ENCODE peak calls at places on chromosomes 6 and 20, in nine cellular contexts. B is HepG2; C is heart left ventricle; Y is upper lobe of right lung; N is SJCRH30; Q is CD8-positive, alpha-beta memory T cell; F is ovary; W is MM.1S; S is GM23338. P is an unnamed sample.

GRCh38 chr6:6227896-6228295 is 92.6 kb downstream of the F13A1 start:
- DNase-seq in Q (no peak), B (no peak), Y (no peak), C (no peak), S (no peak), N (no peak), W (no peak), F (no peak), P (no peak)

GRCh38 chr6:105691971-105692370 is 289.1 kb upstream of the PREP start:
- DNase-seq in Y (no peak), B (no peak), Q (no peak), C (no peak), W (no peak), S (no peak), F (no peak), N (no peak), P (no peak)

GRCh38 chr6:20800653-20801052 is 266.4 kb downstream of the CDKAL1 start:
- DNase-seq in F (no peak), S (no peak), W (no peak), B (no peak), Q (no peak), Y (no peak), C (no peak), N (no peak), P (no peak)

GRCh38 chr6:54698974-54699373 is 147.6 kb upstream of the FAM83B start:
- DNase-seq in W (no peak), B (no peak), N (no peak), Y (no peak), F (no peak), Q (no peak), C (no peak), S (no peak), P (no peak)

GRCh38 chr20:57938158-57939108 is 228.6 kb upstream of the PMEPA1 start:
- DNase-seq in W (no peak), C (no peak), Q (no peak), S (peak; percentile 37), F (no peak), Y (no peak), B (no peak), N (no peak), P (no peak)

GRCh38 chr6:22221630-22222029 is 75.2 kb downstream of the PRL start:
- DNase-seq in Y (no peak), F (no peak), C (no peak), B (no peak), Q (no peak), N (no peak), W (no peak), S (peak; percentile 63), P (no peak)

GRCh38 chr20:22776369-22776768 is 192.0 kb upstream of the FOXA2 start:
- DNase-seq in Q (no peak), W (no peak), Y (no peak), N (no peak), S (no peak), C (no peak), B (no peak), F (no peak), P (no peak)

GRCh38 chr20:6612615-6612917 is 154.9 kb upstream of the BMP2 start:
- DNase-seq in S (no peak), Y (no peak), Q (no peak), B (no peak), F (no peak), N (no peak), W (no peak), C (no peak), P (no peak)

GRCh38 chr20:22579119-22579427 is 5.3 kb downstream of the FOXA2 start:
- DNase-seq in Q (no peak), S (peak; percentile 96), C (no peak), W (no peak), Y (no peak), B (no peak), F (no peak), N (no peak), P (no peak)

GRCh38 chr6:19837511-19838441 is 606 bp downstream of the ID4 start:
- DNase-seq in B (peak; percentile 21), S (peak; percentile 62), Q (no peak), Y (peak; percentile 80), F (peak; percentile 56), W (no peak), N (peak; percentile 5), C (peak; percentile 69), P (no peak)

GRCh38 chr6:135323202-135323668 is 142.1 kb downstream of the MYB start:
- DNase-seq in W (peak; percentile 12), N (no peak), S (no peak), C (no peak), F (no peak), B (no peak), Q (no peak), Y (no peak), P (no peak)

GRCh38 chr6:94636780-94637385 is 940.5 kb upstream of the MANEA start:
- DNase-seq in N (peak; percentile 35), F (no peak), C (no peak), B (peak; percentile 32), Q (no peak), W (no peak), Y (no peak), S (peak; percentile 67), P (peak; percentile 17)

GRCh38 chr6:87944541-87944954 is 103.1 kb upstream of the SPACA1 start:
- DNase-seq in S (peak; percentile 31), F (no peak), C (peak; percentile 77), W (no peak), Y (peak; percentile 70), Q (no peak), B (peak; percentile 71), N (peak; percentile 74), P (peak; percentile 32)

GRCh38 chr6:101818056-101818455 is 424.5 kb downstream of the GRIK2 start:
- DNase-seq in F (no peak), Y (no peak), N (no peak), C (no peak), B (no peak), W (no peak), Q (no peak), S (no peak), P (no peak)

GRCh38 chr20:59363094-59363493 is 62.7 kb downstream of the EDN3 start:
- DNase-seq in N (no peak), C (no peak), W (no peak), Q (no peak), F (no peak), S (no peak), B (no peak), Y (no peak), P (no peak)

GRCh38 chr20:49132995-49133451 is 55.1 kb downstream of the STAU1 start:
- DNase-seq in S (peak; percentile 79), C (no peak), Y (no peak), B (peak; percentile 83), W (peak; percentile 62), F (peak; percentile 46), Q (no peak), N (no peak), P (peak; percentile 18)

GRCh38 chr6:132960720-132961119 is 146.4 kb downstream of the RPS12 start:
- DNase-seq in B (no peak), F (no peak), Y (no peak), W (no peak), Q (no peak), S (no peak), N (no peak), C (no peak), P (no peak)

DNA sequence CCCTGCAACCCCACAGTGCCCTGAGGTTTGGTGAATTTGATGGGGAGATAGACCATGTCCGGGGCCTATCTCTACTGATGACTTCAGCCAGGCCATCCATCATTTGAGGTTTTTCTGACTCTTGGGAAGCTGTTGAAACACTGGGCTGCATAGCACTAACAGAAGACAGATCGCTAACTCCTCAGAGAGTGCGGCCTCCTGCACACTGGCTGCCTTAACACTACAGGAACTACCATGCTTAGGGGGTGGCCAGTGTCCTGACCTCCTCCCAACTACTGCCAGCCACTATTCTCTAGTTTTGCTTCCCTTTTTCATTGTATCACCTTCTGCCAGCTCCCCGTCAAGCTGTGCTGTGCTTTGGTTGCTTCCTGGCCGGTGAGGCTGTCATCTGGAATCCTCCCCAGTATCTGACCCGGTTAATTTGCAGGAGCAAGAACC is 57.1 kb upstream of the TRAF3IP2 start:
- DNase-seq in S (no peak), N (no peak), W (no peak), F (no peak), B (no peak), Q (no peak), C (no peak), Y (no peak), P (no peak)
- H3K4me3 ChIP-seq in S (peak overlapping the region; percentile 38), N (no peak overlapping the region), W (no peak overlapping the region), F (no peak overlapping the region), B (no peak overlapping the region), Q (no peak overlapping the region), C (no peak overlapping the region), Y (no peak overlapping the region), P (no peak overlapping the region)

GRCh38 chr6:16669227-16669626 is 92.0 kb downstream of the ATXN1 start:
- DNase-seq in B (peak; percentile 33), Q (peak; percentile 84), N (no peak), W (peak; percentile 66), Y (no peak), F (no peak), S (no peak), C (no peak), P (no peak)
- H3K27ac ChIP-seq in B (peak overlapping the region; percentile 19), Q (peak overlapping the region; percentile 7), N (no peak overlapping the region), W (peak overlapping the region; percentile 54), Y (no peak overlapping the region), F (no peak overlapping the region), S (no peak overlapping the region), C (no peak overlapping the region), P (peak overlapping the region; percentile 6)

DNA sequence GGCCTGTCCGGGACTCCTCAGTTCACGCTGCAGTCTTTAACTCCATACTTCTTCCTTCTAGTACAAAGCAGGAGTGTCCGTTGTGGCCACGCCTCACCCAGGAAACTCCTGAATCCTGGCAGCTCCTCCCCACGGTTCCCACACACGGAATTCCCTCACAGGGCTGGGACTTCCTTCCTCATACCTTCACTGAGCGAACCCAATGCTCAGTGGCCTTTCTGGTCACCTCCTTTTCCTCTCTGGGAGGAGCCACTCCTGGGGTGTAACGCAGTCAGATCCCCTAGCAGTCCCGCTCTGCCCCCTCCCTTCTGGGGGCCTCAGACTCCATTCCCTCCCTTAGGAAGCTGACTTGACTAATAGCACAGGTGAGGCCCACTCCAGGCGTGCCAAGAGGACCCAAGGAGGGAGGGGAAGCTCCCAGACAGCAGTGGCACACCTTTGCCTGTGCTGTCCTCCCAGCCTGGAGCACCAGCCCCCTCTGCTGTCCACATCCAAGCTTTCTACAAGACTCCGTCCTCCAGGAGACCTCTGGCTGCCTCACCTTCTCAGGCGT is at the start of gene SLC52A3:
- DNase-seq in W (no peak), C (no peak), B (peak; percentile 36), F (no peak), Q (no peak), S (peak; percentile 80), N (no peak), Y (peak; percentile 78), P (no peak)
- H3K4me3 ChIP-seq in W (no peak within 1 kb of the TSS), C (peak within 1 kb of the TSS; percentile 52), B (no peak within 1 kb of the TSS), F (no peak within 1 kb of the TSS), Q (no peak within 1 kb of the TSS), S (no peak within 1 kb of the TSS), N (no peak within 1 kb of the TSS), Y (peak within 1 kb of the TSS; percentile 34), P (peak within 1 kb of the TSS; percentile 62)

DNA sequence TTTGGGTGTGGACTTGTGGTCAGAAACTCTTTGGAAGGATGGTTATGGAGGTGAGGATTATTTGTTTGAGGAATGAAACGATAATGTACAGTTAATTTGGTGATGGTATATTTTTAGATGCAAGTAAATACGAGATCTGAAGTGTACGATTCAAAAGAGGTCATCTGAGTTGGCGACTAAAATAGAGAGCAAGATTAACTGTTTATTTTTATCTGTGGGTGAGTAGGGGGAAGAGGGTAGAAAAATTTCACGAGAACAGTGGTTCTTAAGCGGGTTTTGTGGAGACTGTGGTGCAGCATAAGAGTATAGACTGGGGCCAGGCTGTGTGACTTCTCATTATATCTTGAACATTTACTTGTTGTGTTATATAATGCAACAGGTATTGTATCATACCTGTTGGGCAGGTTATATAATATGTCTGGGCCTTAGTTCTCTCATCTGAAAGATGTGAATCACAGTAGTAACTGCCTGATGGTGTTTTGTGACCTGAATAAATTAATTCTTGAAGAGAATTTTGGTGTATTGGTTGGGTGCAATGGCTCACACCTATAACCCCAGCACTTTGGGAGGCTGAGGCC is 171.2 kb downstream of the JARID2 start:
- DNase-seq in S (no peak), B (no peak), Q (no peak), Y (no peak), W (no peak), N (no peak), F (no peak), C (no peak), P (no peak)
- H3K27ac ChIP-seq in S (no peak overlapping the region), B (no peak overlapping the region), Q (no peak overlapping the region), Y (no peak overlapping the region), W (no peak overlapping the region), N (no peak overlapping the region), F (no peak overlapping the region), C (no peak overlapping the region), P (no peak overlapping the region)